ENCODE peak calls at places on chromosomes 3 and 15, in eight cellular contexts. K is endothelial cell of umbilical vein; F is CD4-positive, CD25-positive, alpha-beta regulatory T cell; D is heart left ventricle; L is fibroblast of lung; Q is astrocyte; V is HAP-1; W is IMR-90. R is an unnamed sample. For H3K4me1, the result is how much of the 10 kb centered on the place peaks cover.

GRCh38 chr3:115475178-115476041 is 147.9 kb upstream of the GAP43 start:
- DNase-seq in K (no peak), F (no peak), D (peak), L (no peak), Q (no peak), V (no peak), W (no peak), R (no peak)

GRCh38 chr15:83108266-83109219 is 1.1 kb downstream of the TM6SF1 start:
- DNase-seq in K (peak), F (no peak), D (peak), L (peak), Q (no peak), V (peak), W (peak), R (no peak)

GRCh38 chr3:15049584-15049983 is 15.5 kb downstream of the MRPS25 start:
- DNase-seq in K (no peak), F (no peak), D (no peak), L (no peak), Q (no peak), V (no peak), W (no peak), R (no peak)

GRCh38 chr3:65166531-65166930 is 478.7 kb upstream of the ADAMTS9 start:
- DNase-seq in K (no peak), F (no peak), D (no peak), L (no peak), Q (no peak), V (no peak), W (no peak), R (no peak)

GRCh38 chr3:16174389-16174788 is at the start of gene GALNT15:
- DNase-seq in K (peak), F (no peak), D (peak), L (peak), Q (peak), V (no peak), W (peak), R (no peak)

GRCh38 chr15:68271854-68272471 is 5.6 kb upstream of the FEM1B start:
- DNase-seq in K (no peak), F (no peak), D (no peak), L (peak), Q (peak), V (no peak), W (peak), R (no peak)

GRCh38 chr15:63972801-63973200 is 73.5 kb downstream of the DAPK2 start:
- DNase-seq in K (no peak), F (no peak), D (no peak), L (no peak), Q (no peak), V (peak), W (no peak), R (no peak)

GRCh38 chr3:157156844-157157635 is 2.9 kb downstream of the CCNL1 start:
- DNase-seq in K (no peak), F (no peak), D (no peak), L (no peak), Q (no peak), V (peak), W (peak), R (no peak)

GRCh38 chr3:34357461-34357860 is 559.0 kb downstream of the PDCD6IP start:
- DNase-seq in K (no peak), F (no peak), D (no peak), L (no peak), Q (no peak), V (no peak), W (no peak), R (no peak)

GRCh38 chr3:156792945-156793344 is 33.2 kb upstream of the LEKR1 start:
- DNase-seq in K (no peak), F (no peak), D (no peak), L (no peak), Q (no peak), V (no peak), W (no peak), R (no peak)

GRCh38 chr15:94066046-94066445 is 165.3 kb upstream of the MCTP2 start:
- DNase-seq in K (no peak), F (no peak), D (no peak), L (no peak), Q (no peak), V (no peak), W (no peak), R (no peak)

GRCh38 chr3:170908235-170909116 is at the start of gene EIF5A2:
- DNase-seq in K (peak), F (peak), D (peak), L (peak), Q (peak), V (peak), W (peak), R (peak)

GRCh38 chr3:178558637-178559036 is 22.4 kb downstream of the KCNMB2 start:
- DNase-seq in K (no peak), F (no peak), D (no peak), L (no peak), Q (no peak), V (no peak), W (no peak), R (no peak)

GRCh38 chr15:45166792-45167630 is 20.8 kb downstream of the SHF start:
- DNase-seq in K (peak), F (peak), D (peak), L (peak), Q (peak), V (peak), W (peak), R (peak)

GRCh38 chr3:133573629-133574194 is at the start of gene CDV3:
- DNase-seq in K (no peak), F (no peak), D (no peak), L (no peak), Q (no peak), V (no peak), W (no peak), R (no peak)
- H3K4me1 ChIP-seq in K (half or more), F (half or more), D (under half), L (under half), Q (half or more), V (under half), W (under half), R (under half)

GRCh38 chr3:152383136-152383606 is 114.4 kb downstream of the MBNL1 start:
- DNase-seq in K (no peak), F (no peak), D (no peak), L (no peak), Q (no peak), V (no peak), W (no peak), R (no peak)

GRCh38 chr3:152381881-152382295 is 113.2 kb downstream of the MBNL1 start:
- DNase-seq in K (no peak), F (no peak), D (no peak), L (no peak), Q (no peak), V (no peak), W (no peak), R (no peak)

GRCh38 chr3:152380048-152380447 is 111.3 kb downstream of the MBNL1 start:
- DNase-seq in K (no peak), F (no peak), D (no peak), L (no peak), Q (no peak), V (no peak), W (no peak), R (no peak)

GRCh38 chr3:152384412-152384811 is 115.7 kb downstream of the MBNL1 start:
- DNase-seq in K (no peak), F (peak), D (no peak), L (no peak), Q (no peak), V (no peak), W (no peak), R (no peak)

DNA sequence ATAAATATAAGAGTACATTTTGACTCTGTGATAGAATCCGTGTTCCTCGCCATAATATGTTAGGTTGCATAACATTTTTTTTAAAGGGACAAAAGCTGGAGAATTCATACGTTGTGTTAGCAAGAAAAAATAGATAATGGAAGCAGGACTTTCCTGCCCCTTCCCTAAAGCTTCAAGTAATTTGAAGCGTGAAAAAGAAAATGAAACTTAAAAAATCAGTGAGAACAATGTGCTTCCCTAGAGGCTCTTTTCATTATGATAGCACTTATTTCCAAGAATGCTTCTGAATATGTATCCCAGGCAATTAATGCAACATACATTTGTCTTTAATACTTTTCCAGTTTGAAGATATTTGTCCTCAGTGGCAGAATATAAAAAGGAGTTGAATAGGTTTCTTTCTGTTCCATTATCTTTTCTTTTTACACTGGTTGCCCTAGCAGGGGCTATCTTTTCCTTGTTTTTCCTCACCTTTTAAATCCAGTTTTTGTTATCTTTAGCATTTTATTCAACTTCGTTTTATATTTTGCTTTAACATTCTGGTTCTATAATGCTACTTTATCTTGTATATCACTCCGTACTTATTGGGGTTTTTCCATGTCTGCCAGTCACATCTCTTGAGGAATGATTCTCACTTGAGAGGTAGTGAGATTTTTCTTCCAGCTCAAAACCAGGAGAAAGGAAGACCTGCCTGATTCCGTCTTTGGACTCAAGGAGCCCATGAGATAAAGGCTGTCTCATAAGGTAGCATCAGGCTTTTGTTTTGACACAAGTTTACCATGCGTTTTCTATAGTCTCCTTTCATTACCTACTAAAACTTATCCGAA is 113.8 kb downstream of the MBNL1 start:
- DNase-seq in K (peak), F (no peak), D (no peak), L (no peak), Q (no peak), V (no peak), W (no peak), R (no peak)
- H3K4me1 ChIP-seq in K (half or more), F (half or more), D (half or more), L (under half), Q (under half), V (under half), W (under half), R (half or more)

DNA sequence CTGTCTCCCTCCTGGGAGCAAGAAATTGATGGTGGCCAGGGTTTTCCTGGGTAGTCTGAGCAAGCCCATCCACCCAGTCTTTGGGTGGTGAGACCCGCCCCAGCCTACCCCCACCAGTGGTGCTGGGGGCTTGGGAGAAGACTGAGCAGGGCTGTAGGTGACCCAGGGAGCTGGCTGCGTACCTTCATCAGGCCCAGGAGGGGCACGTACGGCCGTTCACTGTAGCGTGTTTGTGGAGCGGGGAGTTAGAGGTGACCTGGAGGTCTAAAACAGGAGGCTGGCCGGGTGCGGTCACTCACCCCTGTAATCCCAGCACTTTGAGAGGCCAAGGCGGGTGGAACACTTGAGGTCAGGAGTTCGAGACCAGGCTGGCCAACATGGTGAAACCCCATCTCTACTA is 11.5 kb downstream of the LOXL1 start:
- DNase-seq in K (no peak), F (no peak), D (no peak), L (no peak), Q (no peak), V (no peak), W (no peak), R (no peak)
- H3K4me1 ChIP-seq in K (under half), F (under half), D (under half), L (under half), Q (half or more), V (under half), W (half or more), R (under half)

GRCh38 chr3:63966007-63966406 is 53.8 kb upstream of the SCAANT1 start:
- DNase-seq in K (no peak), F (no peak), D (no peak), L (no peak), Q (no peak), V (no peak), W (no peak), R (no peak)
- H3K4me1 ChIP-seq in K (under half), F (half or more), D (under half), L (under half), Q (under half), V (half or more), W (under half), R (under half)

GRCh38 chr15:58743161-58743502 is 6.4 kb downstream of the ADAM10 start:
- DNase-seq in K (no peak), F (no peak), D (no peak), L (no peak), Q (no peak), V (no peak), W (no peak), R (no peak)

GRCh38 chr15:58742424-58743160 is 6.9 kb downstream of the ADAM10 start:
- DNase-seq in K (peak), F (no peak), D (no peak), L (peak), Q (peak), V (no peak), W (peak), R (no peak)

GRCh38 chr15:58742022-58742421 is 7.5 kb downstream of the ADAM10 start:
- DNase-seq in K (no peak), F (no peak), D (no peak), L (peak), Q (no peak), V (no peak), W (peak), R (no peak)

GRCh38 chr15:58738051-58738707 is 11.3 kb downstream of the ADAM10 start:
- DNase-seq in K (peak), F (no peak), D (no peak), L (peak), Q (no peak), V (no peak), W (peak), R (no peak)

DNA sequence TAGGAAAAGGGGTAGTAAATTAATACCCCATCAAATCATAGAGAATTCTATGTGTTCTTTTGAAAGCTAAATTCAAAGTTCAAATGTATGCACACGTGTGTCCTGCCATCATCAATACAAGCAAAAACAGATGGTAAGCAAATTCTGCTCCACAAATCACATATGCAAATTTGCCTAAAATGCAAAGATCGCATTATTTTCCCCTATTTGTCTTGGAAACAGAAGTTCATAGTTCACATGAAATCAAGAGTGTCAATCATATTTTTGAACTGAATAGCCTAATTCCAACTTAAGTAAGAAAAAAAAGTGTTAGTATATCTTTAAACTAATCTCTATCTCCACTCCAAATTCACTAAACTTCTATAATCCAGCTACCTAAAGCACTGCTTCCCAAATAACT is 8.5 kb downstream of the ADAM10 start:
- DNase-seq in K (no peak), F (no peak), D (no peak), L (no peak), Q (no peak), V (no peak), W (no peak), R (no peak)
- H3K4me1 ChIP-seq in K (under half), F (half or more), D (half or more), L (under half), Q (under half), V (under half), W (under half), R (under half)

DNA sequence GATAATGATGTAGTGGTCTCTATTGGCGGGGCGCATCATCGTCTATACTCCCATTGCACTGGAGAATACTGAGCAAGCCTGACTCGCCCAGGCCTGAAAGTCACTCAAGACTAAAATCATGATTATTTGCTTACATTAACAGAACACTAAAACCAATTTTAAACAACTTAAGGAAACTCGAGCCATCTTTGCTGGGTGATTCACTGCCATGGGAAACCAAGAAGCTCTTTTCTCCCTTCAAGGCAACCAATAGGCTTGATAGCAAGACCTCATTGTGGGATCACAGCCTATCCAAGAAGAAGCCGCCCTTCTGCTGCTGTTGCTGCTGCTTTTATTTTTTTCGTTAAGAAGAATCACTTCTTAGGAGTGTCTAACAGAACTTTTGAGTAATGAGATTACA is 479.4 kb downstream of the FOXP1 start:
- DNase-seq in K (peak), F (no peak), D (no peak), L (peak), Q (peak), V (no peak), W (peak), R (no peak)
- H3K4me1 ChIP-seq in K (half or more), F (under half), D (half or more), L (under half), Q (half or more), V (under half), W (under half), R (half or more)

GRCh38 chr3:187006884-187007630 is 76.7 kb downstream of the ST6GAL1 start:
- DNase-seq in K (no peak), F (no peak), D (no peak), L (peak), Q (peak), V (no peak), W (peak), R (no peak)
- H3K4me1 ChIP-seq in K (under half), F (under half), D (under half), L (under half), Q (under half), V (under half), W (under half), R (under half)

GRCh38 chr3:183584914-183585280 is 29.4 kb upstream of the KLHL6 start:
- DNase-seq in K (no peak), F (no peak), D (no peak), L (no peak), Q (no peak), V (no peak), W (no peak), R (no peak)
- H3K4me1 ChIP-seq in K (under half), F (under half), D (half or more), L (under half), Q (under half), V (under half), W (under half), R (under half)

DNA sequence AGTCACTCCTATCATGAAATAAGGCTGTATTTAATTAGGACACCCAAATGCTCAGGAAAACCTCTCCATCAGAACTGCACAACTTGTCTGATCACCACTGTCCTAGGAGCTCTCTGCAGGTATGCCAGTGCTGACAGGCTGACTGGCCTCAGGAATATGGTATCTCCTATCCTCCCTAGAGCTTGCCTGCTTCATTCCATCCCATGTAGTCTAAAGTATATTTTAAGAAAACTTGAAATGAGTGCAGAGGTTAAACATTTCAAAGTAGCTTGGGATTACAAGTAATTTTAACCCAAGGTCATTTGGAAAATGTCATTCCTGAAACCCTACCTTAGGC is 23.7 kb downstream of the FILIP1L start:
- DNase-seq in K (no peak), F (no peak), D (no peak), L (no peak), Q (no peak), V (no peak), W (no peak), R (no peak)
- H3K4me1 ChIP-seq in K (under half), F (under half), D (under half), L (under half), Q (under half), V (under half), W (under half), R (under half)

R was measured in CD8-positive, alpha-beta memory T cell.